ENCODE peak calls at places on chromosomes 6 and 20, in ten cellular contexts. One of them, this sample, is unnamed.

GRCh38 chr6:85364354-85364753 is 85.5 kb upstream of the NT5E start:
- DNase-seq in OCI-LY7: no peak
- DNase-seq in dermis microvascular lymphatic vessel endothelial cell: no peak
- DNase-seq in GM12892: no peak
- DNase-seq in osteocyte: no peak
- DNase-seq in activated CD4-positive, alpha-beta T cell treated with anti-CD3 and anti-CD28 coated beads for 4 hours: no peak
- DNase-seq in mucosa of gallbladder: no peak
- DNase-seq in epithelial cell of prostate: peak
- DNase-seq in IMR-90: peak
- DNase-seq in H9: no peak
- DNase-seq in this sample: no peak

GRCh38 chr6:138596591-138596990 is 97.3 kb upstream of the NHSL1 start:
- DNase-seq in dermis microvascular lymphatic vessel endothelial cell: no peak
- DNase-seq in GM12892: no peak
- DNase-seq in IMR-90: no peak
- DNase-seq in activated CD4-positive, alpha-beta T cell treated with anti-CD3 and anti-CD28 coated beads for 4 hours: no peak
- DNase-seq in osteocyte: no peak
- DNase-seq in H9: no peak
- DNase-seq in mucosa of gallbladder: no peak
- DNase-seq in epithelial cell of prostate: no peak
- DNase-seq in OCI-LY7: no peak
- DNase-seq in this sample: no peak

GRCh38 chr6:168916576-168917207 is 337.0 kb downstream of the THBS2 start:
- DNase-seq in IMR-90: no peak
- DNase-seq in epithelial cell of prostate: no peak
- DNase-seq in mucosa of gallbladder: no peak
- DNase-seq in dermis microvascular lymphatic vessel endothelial cell: no peak
- DNase-seq in GM12892: no peak
- DNase-seq in H9: no peak
- DNase-seq in activated CD4-positive, alpha-beta T cell treated with anti-CD3 and anti-CD28 coated beads for 4 hours: no peak
- DNase-seq in osteocyte: no peak
- DNase-seq in OCI-LY7: no peak
- DNase-seq in this sample: no peak

GRCh38 chr6:167212716-167213011 is 54.9 kb upstream of the GPR31 start:
- DNase-seq in OCI-LY7: no peak
- DNase-seq in GM12892: no peak
- DNase-seq in osteocyte: no peak
- DNase-seq in activated CD4-positive, alpha-beta T cell treated with anti-CD3 and anti-CD28 coated beads for 4 hours: no peak
- DNase-seq in dermis microvascular lymphatic vessel endothelial cell: no peak
- DNase-seq in H9: no peak
- DNase-seq in IMR-90: no peak
- DNase-seq in mucosa of gallbladder: no peak
- DNase-seq in epithelial cell of prostate: no peak
- DNase-seq in this sample: no peak

GRCh38 chr6:163099621-163100171 is 314.8 kb upstream of the QKI start:
- DNase-seq in epithelial cell of prostate: no peak
- DNase-seq in mucosa of gallbladder: no peak
- DNase-seq in activated CD4-positive, alpha-beta T cell treated with anti-CD3 and anti-CD28 coated beads for 4 hours: no peak
- DNase-seq in H9: peak
- DNase-seq in dermis microvascular lymphatic vessel endothelial cell: no peak
- DNase-seq in IMR-90: no peak
- DNase-seq in GM12892: no peak
- DNase-seq in osteocyte: no peak
- DNase-seq in OCI-LY7: no peak
- DNase-seq in this sample: no peak

GRCh38 chr6:4320860-4321259 is 185.5 kb upstream of the ECI2 start:
- DNase-seq in epithelial cell of prostate: peak
- DNase-seq in mucosa of gallbladder: no peak
- DNase-seq in IMR-90: peak
- DNase-seq in dermis microvascular lymphatic vessel endothelial cell: no peak
- DNase-seq in GM12892: no peak
- DNase-seq in OCI-LY7: no peak
- DNase-seq in osteocyte: no peak
- DNase-seq in activated CD4-positive, alpha-beta T cell treated with anti-CD3 and anti-CD28 coated beads for 4 hours: no peak
- DNase-seq in H9: no peak
- DNase-seq in this sample: no peak

GRCh38 chr20:24100370-24101011 is 111.9 kb upstream of the GGTLC1 start:
- DNase-seq in H9: no peak
- DNase-seq in activated CD4-positive, alpha-beta T cell treated with anti-CD3 and anti-CD28 coated beads for 4 hours: peak
- DNase-seq in epithelial cell of prostate: peak
- DNase-seq in GM12892: no peak
- DNase-seq in dermis microvascular lymphatic vessel endothelial cell: peak
- DNase-seq in IMR-90: peak
- DNase-seq in osteocyte: no peak
- DNase-seq in OCI-LY7: peak
- DNase-seq in mucosa of gallbladder: peak
- DNase-seq in this sample: peak

GRCh38 chr20:13009682-13010406 is 1.1 kb downstream of the SPTLC3 start:
- DNase-seq in activated CD4-positive, alpha-beta T cell treated with anti-CD3 and anti-CD28 coated beads for 4 hours: no peak
- DNase-seq in dermis microvascular lymphatic vessel endothelial cell: peak
- DNase-seq in IMR-90: peak
- DNase-seq in OCI-LY7: peak
- DNase-seq in epithelial cell of prostate: peak
- DNase-seq in H9: no peak
- DNase-seq in mucosa of gallbladder: peak
- DNase-seq in GM12892: peak
- DNase-seq in osteocyte: no peak
- DNase-seq in this sample: no peak

GRCh38 chr20:6473197-6473596 is 294.3 kb upstream of the BMP2 start:
- DNase-seq in dermis microvascular lymphatic vessel endothelial cell: no peak
- DNase-seq in H9: no peak
- DNase-seq in IMR-90: peak
- DNase-seq in mucosa of gallbladder: no peak
- DNase-seq in GM12892: no peak
- DNase-seq in activated CD4-positive, alpha-beta T cell treated with anti-CD3 and anti-CD28 coated beads for 4 hours: no peak
- DNase-seq in epithelial cell of prostate: peak
- DNase-seq in osteocyte: no peak
- DNase-seq in OCI-LY7: no peak
- DNase-seq in this sample: no peak